ENCODE peak calls at places on chromosomes 2 and 18, in four cellular contexts. One of them, this sample, is unnamed.
A peak's percentile ranks its signal among the peaks of the same experiment; 100 is the strongest.

GRCh38 chr2:200026838-200027237 is 71.5 kb downstream of the MAIP1 start:
- DNase-seq in hepatocyte: no peak
- DNase-seq in astrocyte: no peak
- DNase-seq in fibroblast of lung: peak; percentile 91
- DNase-seq in this sample: no peak

GRCh38 chr2:215982465-215982875 is 30.9 kb downstream of the MREG start:
- DNase-seq in fibroblast of lung: peak; percentile 45
- DNase-seq in astrocyte: peak; percentile 90
- DNase-seq in hepatocyte: peak; percentile 69
- DNase-seq in this sample: no peak

GRCh38 chr2:3144856-3145255 is 232.8 kb downstream of the EIPR1 start:
- DNase-seq in fibroblast of lung: no peak
- DNase-seq in hepatocyte: no peak
- DNase-seq in astrocyte: no peak
- DNase-seq in this sample: no peak

GRCh38 chr2:86446060-86446459 is 4.9 kb downstream of the KDM3A start:
- DNase-seq in fibroblast of lung: no peak
- DNase-seq in astrocyte: no peak
- DNase-seq in hepatocyte: no peak
- DNase-seq in this sample: no peak

GRCh38 chr18:48679236-48679635 is 140.4 kb downstream of the CTIF start:
- DNase-seq in fibroblast of lung: no peak
- DNase-seq in hepatocyte: no peak
- DNase-seq in astrocyte: no peak
- DNase-seq in this sample: no peak

GRCh38 chr2:8132371-8132831 is 549.5 kb upstream of the ID2 start:
- DNase-seq in fibroblast of lung: no peak
- DNase-seq in astrocyte: peak; percentile 62
- DNase-seq in hepatocyte: no peak
- DNase-seq in this sample: no peak

GRCh38 chr18:46748466-46748865 is 8.4 kb downstream of the ST8SIA5 start:
- DNase-seq in fibroblast of lung: no peak
- DNase-seq in hepatocyte: no peak
- DNase-seq in astrocyte: no peak
- DNase-seq in this sample: peak; percentile 75

GRCh38 chr2:64331430-64331700 is 122.6 kb upstream of the LGALSL start:
- DNase-seq in fibroblast of lung: no peak
- DNase-seq in astrocyte: no peak
- DNase-seq in hepatocyte: no peak
- DNase-seq in this sample: no peak

GRCh38 chr2:85539361-85540130 is 578 bp downstream of the MAT2A start:
- DNase-seq in astrocyte: peak; percentile 43
- DNase-seq in hepatocyte: peak; percentile 81
- DNase-seq in fibroblast of lung: peak; percentile 74
- DNase-seq in this sample: peak; percentile 82

GRCh38 chr2:177148477-177149154 is 64.0 kb upstream of the HNRNPA3 start:
- DNase-seq in astrocyte: peak; percentile 37
- DNase-seq in hepatocyte: peak; percentile 90
- DNase-seq in fibroblast of lung: peak; percentile 68
- DNase-seq in this sample: peak; percentile 91

GRCh38 chr2:121386707-121387106 is 101.7 kb upstream of the TFCP2L1 start:
- DNase-seq in hepatocyte: no peak
- DNase-seq in astrocyte: peak; percentile 72
- DNase-seq in fibroblast of lung: peak; percentile 65
- DNase-seq in this sample: no peak

GRCh38 chr2:208006833-208007232 is 18.5 kb downstream of the PLEKHM3 start:
- DNase-seq in fibroblast of lung: no peak
- DNase-seq in astrocyte: peak; percentile 74
- DNase-seq in hepatocyte: no peak
- DNase-seq in this sample: no peak

GRCh38 chr18:56245856-56246575 is 392.4 kb downstream of the TXNL1 start:
- DNase-seq in fibroblast of lung: peak; percentile 52
- DNase-seq in astrocyte: peak; percentile 77
- DNase-seq in hepatocyte: no peak
- DNase-seq in this sample: peak; percentile 11

GRCh38 chr2:73830871-73831401 is 2.2 kb downstream of the STAMBP start:
- DNase-seq in astrocyte: peak; percentile 99
- DNase-seq in hepatocyte: no peak
- DNase-seq in fibroblast of lung: peak; percentile 85
- DNase-seq in this sample: no peak

GRCh38 chr18:63097198-63097597 is 222.4 kb downstream of the BCL2 start:
- DNase-seq in astrocyte: no peak
- DNase-seq in fibroblast of lung: no peak
- DNase-seq in hepatocyte: no peak
- DNase-seq in this sample: no peak

GRCh38 chr18:46754661-46755292 is 2.1 kb downstream of the ST8SIA5 start:
- DNase-seq in astrocyte: no peak
- DNase-seq in hepatocyte: no peak
- DNase-seq in fibroblast of lung: no peak
- DNase-seq in this sample: no peak

GRCh38 chr2:217737127-217737526 is 265.7 kb downstream of the TNS1 start:
- DNase-seq in fibroblast of lung: no peak
- DNase-seq in hepatocyte: no peak
- DNase-seq in astrocyte: no peak
- DNase-seq in this sample: no peak

DNA sequence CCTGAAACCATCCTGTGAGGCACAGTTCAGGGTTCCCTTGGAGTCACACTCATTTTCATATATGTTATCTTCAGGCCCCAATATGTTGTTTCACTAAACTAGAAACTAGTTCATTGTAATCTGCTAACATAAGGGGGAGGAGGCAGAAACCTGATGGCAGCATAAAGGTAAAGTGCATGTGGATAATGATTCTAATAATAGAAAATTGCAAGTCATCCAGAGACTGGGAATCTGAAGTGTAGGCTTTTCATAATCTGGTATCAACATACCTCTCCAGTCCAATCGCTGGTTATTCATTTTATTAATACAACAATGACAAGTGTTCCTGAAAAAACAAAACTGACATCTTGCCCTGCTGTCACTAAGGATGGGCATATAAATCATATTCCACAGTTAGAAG is 326.3 kb upstream of the ZNF804A start:
- DNase-seq in astrocyte: no peak
- DNase-seq in fibroblast of lung: no peak
- DNase-seq in hepatocyte: no peak
- DNase-seq in this sample: no peak
- H2AFZ ChIP-seq in astrocyte: no peak overlapping the region
- H2AFZ ChIP-seq in fibroblast of lung: no peak overlapping the region
- H2AFZ ChIP-seq in hepatocyte: no peak overlapping the region
- H2AFZ ChIP-seq in this sample: no peak overlapping the region

GRCh38 chr2:236773206-236773605 is 203.6 kb downstream of the ACKR3 start:
- DNase-seq in fibroblast of lung: no peak
- DNase-seq in astrocyte: no peak
- DNase-seq in hepatocyte: no peak
- DNase-seq in this sample: no peak

GRCh38 chr2:236774171-236774570 is 204.5 kb downstream of the ACKR3 start:
- DNase-seq in hepatocyte: peak; percentile 58
- DNase-seq in astrocyte: no peak
- DNase-seq in fibroblast of lung: no peak
- DNase-seq in this sample: no peak

GRCh38 chr2:236776695-236777251 is 207.1 kb downstream of the ACKR3 start:
- DNase-seq in astrocyte: peak; percentile 94
- DNase-seq in fibroblast of lung: peak; percentile 83
- DNase-seq in hepatocyte: no peak
- DNase-seq in this sample: no peak

GRCh38 chr2:236777408-236777807 is 207.8 kb downstream of the ACKR3 start:
- DNase-seq in fibroblast of lung: no peak
- DNase-seq in astrocyte: no peak
- DNase-seq in hepatocyte: no peak
- DNase-seq in this sample: no peak

DNA sequence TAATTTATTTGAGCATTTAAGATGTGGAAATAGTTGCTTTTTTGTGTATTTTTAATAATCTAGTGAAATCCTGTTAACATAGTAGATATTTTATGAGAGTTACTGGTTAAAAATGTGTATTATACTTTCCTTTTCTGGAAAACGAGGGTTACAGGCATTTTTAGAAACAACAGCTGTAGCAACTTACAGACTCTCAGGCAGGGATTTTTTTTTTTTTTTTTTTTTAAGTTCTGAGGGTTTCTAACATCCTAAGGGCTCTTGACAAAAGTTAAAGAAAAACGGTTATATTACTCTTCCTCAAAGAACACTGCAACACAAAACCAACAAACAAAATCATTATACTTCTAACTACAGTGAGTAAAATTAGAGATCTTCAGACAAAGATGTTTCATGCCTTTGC is 205.9 kb downstream of the ACKR3 start:
- DNase-seq in hepatocyte: no peak
- DNase-seq in fibroblast of lung: no peak
- DNase-seq in astrocyte: no peak
- DNase-seq in this sample: no peak
- H3K4me1 ChIP-seq in hepatocyte: peaks cover 14% of the 10 kb centered on the region
- H3K4me1 ChIP-seq in fibroblast of lung: no peaks in the 10 kb centered on the region
- H3K4me1 ChIP-seq in astrocyte: peaks cover 26% of the 10 kb centered on the region
- H3K4me1 ChIP-seq in this sample: no peaks in the 10 kb centered on the region

GRCh38 chr2:96409543-96410184 is 74.1 kb downstream of the NCAPH start:
- DNase-seq in fibroblast of lung: peak; percentile 8
- DNase-seq in hepatocyte: no peak
- DNase-seq in astrocyte: peak; percentile 49
- DNase-seq in this sample: no peak
- H2AFZ ChIP-seq in fibroblast of lung: no peak overlapping the region
- H2AFZ ChIP-seq in hepatocyte: no peak overlapping the region
- H2AFZ ChIP-seq in astrocyte: no peak overlapping the region
- H2AFZ ChIP-seq in this sample: no peak overlapping the region

DNA sequence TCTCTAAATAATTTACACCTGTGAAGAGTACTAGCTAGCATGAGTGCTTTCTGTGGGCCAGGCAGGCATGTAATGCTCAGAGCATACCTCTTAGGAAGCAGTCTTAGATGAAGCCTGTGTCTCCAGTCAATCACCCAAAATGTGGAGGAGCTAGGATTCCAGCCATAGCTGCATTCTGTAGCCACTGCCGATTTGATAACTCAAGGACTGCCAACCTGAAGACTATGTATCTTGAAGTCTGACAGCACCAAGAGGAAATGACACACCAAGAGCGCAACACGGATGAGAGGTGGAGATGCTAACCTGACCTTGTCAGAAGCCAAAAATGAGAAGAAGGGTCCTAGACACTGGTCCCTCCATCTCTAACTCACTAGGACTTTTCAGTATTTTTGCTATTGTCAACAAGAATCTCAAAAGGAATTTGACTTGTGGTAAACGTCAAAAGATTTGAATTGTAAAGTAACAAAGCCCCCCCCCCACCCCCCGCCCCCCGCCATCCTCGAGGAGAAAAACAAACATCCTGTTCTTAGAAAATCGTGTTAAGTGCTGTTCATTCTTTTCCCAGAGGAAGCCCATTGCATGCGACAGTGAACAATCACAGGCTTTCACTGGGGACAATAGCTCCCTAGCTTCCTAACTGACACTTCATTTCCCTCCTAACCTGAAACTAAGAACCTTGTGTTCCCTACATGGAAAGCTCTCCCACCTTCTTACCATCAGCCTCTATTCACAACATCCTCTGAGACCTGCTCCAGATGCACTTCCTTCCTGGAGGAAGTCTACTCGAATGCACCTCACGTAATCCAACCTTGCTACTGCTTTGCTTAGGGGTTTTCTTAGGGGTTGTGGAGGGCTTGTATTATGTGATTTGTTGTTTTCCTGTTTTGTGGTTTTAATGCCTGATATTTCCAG is 14.7 kb downstream of the CDC42EP3 start:
- DNase-seq in fibroblast of lung: no peak
- DNase-seq in astrocyte: no peak
- DNase-seq in hepatocyte: no peak
- DNase-seq in this sample: peak; percentile 52
- H3K4me1 ChIP-seq in fibroblast of lung: peaks cover 17% of the 10 kb centered on the region
- H3K4me1 ChIP-seq in astrocyte: peaks cover 78% of the 10 kb centered on the region
- H3K4me1 ChIP-seq in hepatocyte: peaks cover 32% of the 10 kb centered on the region
- H3K4me1 ChIP-seq in this sample: peaks cover 81% of the 10 kb centered on the region

GRCh38 chr2:36477744-36478143 is 120.2 kb downstream of the FEZ2 start:
- DNase-seq in fibroblast of lung: no peak
- DNase-seq in hepatocyte: no peak
- DNase-seq in astrocyte: no peak
- DNase-seq in this sample: no peak

GRCh38 chr2:36477315-36477714 is 120.7 kb downstream of the FEZ2 start:
- DNase-seq in hepatocyte: no peak
- DNase-seq in astrocyte: no peak
- DNase-seq in fibroblast of lung: no peak
- DNase-seq in this sample: no peak

GRCh38 chr2:36479406-36479805 is 118.6 kb downstream of the FEZ2 start:
- DNase-seq in astrocyte: no peak
- DNase-seq in hepatocyte: no peak
- DNase-seq in fibroblast of lung: no peak
- DNase-seq in this sample: no peak

GRCh38 chr2:36478999-36479398 is 119.0 kb downstream of the FEZ2 start:
- DNase-seq in fibroblast of lung: no peak
- DNase-seq in hepatocyte: no peak
- DNase-seq in astrocyte: no peak
- DNase-seq in this sample: no peak

DNA sequence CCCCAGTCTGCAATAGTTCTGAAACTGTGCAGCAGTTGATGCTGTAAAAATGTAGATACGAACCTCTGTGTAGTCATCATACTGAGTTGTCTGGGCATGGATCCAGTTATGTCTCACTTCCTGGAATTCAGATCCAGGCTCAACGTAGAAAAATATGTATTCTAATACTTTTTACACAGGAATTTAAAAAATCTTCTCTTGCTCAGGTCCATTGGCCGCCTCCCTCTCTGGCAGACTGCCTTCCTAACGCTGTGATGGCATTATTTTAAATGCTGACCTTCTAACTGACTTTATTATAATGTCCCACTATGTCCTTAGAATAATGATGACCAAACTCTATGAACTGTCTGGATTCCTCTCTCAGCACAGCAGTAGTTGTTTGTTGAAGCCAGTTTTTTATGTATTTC is 119.6 kb downstream of the FEZ2 start:
- DNase-seq in fibroblast of lung: peak; percentile 64
- DNase-seq in astrocyte: peak; percentile 89
- DNase-seq in hepatocyte: peak; percentile 61
- DNase-seq in this sample: no peak
- H2AFZ ChIP-seq in fibroblast of lung: no peak overlapping the region
- H2AFZ ChIP-seq in astrocyte: no peak overlapping the region
- H2AFZ ChIP-seq in hepatocyte: no peak overlapping the region
- H2AFZ ChIP-seq in this sample: no peak overlapping the region

DNA sequence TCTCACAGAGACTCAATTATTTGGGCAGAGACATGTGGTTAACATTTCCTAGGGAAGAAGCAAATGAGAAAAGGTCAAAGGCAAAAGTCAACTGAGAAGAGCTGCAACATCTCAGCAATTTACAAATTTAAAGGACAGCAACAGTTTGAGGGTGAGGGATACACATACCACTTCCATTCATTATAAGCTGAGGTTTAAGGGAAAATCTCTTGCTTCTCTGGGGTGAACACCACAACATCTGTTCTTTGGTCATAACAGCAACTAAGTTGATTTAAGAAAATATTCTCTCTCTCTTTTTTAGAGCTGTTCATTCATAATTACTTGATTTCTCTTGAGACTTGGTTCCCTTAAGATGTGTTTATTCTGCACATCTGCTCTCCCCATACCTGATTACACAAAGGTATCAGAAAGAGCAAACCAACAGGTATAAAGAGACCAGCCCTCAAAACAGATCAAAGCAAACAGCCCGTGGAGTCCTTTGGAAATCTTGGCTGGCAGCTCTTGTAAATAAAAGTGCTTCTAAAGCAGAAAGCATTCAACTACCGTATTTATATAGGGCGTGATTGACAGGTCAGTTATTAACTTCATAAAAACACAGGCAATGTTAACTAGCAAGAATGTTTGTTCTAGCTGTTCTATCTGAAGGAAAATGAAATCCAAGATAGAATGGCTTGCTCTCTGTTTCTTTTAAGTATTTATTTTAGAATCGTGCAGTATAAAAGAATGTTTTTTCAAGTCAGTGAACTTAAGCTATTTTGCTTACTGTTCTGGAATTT is 132.8 kb downstream of the THADA start:
- DNase-seq in hepatocyte: peak; percentile 44
- DNase-seq in fibroblast of lung: no peak
- DNase-seq in astrocyte: no peak
- DNase-seq in this sample: no peak
- H3K4me1 ChIP-seq in hepatocyte: peaks cover 34% of the 10 kb centered on the region
- H3K4me1 ChIP-seq in fibroblast of lung: peaks cover 15% of the 10 kb centered on the region
- H3K4me1 ChIP-seq in astrocyte: peaks cover 41% of the 10 kb centered on the region
- H3K4me1 ChIP-seq in this sample: peaks cover 35% of the 10 kb centered on the region

This sample was measured in Karpas-422.